ENCODE peak calls at places on chromosomes 3 and 15, in four cellular contexts. N, K, O and F are unnamed samples. For H3K79me1, the result is how much of the 10 kb centered on the place peaks cover.

GRCh38 chr15:78396976-78397375 is 41.0 kb upstream of the IREB2 start:
- DNase-seq in N (peak), O (peak), K (no peak), F (peak)

GRCh38 chr3:49022751-49023171 is 840 bp downstream of the NDUFAF3 start:
- DNase-seq in O (no peak), N (no peak), K (no peak), F (peak)

GRCh38 chr3:102078864-102079808 is 229.8 kb downstream of the NFKBIZ start:
- DNase-seq in K (no peak), O (no peak), N (no peak), F (peak)

GRCh38 chr3:78176869-78177268 is 1137.0 kb downstream of the ROBO2 start:
- DNase-seq in N (no peak), K (no peak), O (no peak), F (no peak)

GRCh38 chr3:158347966-158348365 is 223.0 kb upstream of the MLF1 start:
- DNase-seq in N (peak), O (no peak), K (no peak), F (no peak)

GRCh38 chr15:32663671-32664070 is 22.2 kb downstream of the SCG5 start:
- DNase-seq in K (no peak), N (no peak), O (no peak), F (no peak)

GRCh38 chr3:64972793-64973192 is 285.0 kb upstream of the ADAMTS9 start:
- DNase-seq in N (peak), O (no peak), K (no peak), F (no peak)

GRCh38 chr3:168094877-168095610 is 680 bp downstream of the GOLIM4 start:
- DNase-seq in N (peak), O (peak), K (no peak), F (peak)

GRCh38 chr3:127044996-127045395 is 62.1 kb downstream of the PLXNA1 start:
- DNase-seq in O (peak), K (no peak), N (peak), F (peak)

GRCh38 chr15:64773606-64774555 is 1.5 kb downstream of the RBPMS2 start:
- DNase-seq in K (no peak), N (no peak), O (no peak), F (peak)
- H3K56ac ChIP-seq in K (peak), N (no peak), O (no peak), F (peak)

GRCh38 chr3:134368751-134369105 is 5.5 kb downstream of the AMOTL2 start:
- DNase-seq in K (no peak), N (no peak), O (peak), F (no peak)

GRCh38 chr3:134369231-134369741 is 5.0 kb downstream of the AMOTL2 start:
- DNase-seq in K (no peak), O (peak), N (peak), F (peak)

GRCh38 chr3:134367412-134367811 is 6.8 kb downstream of the AMOTL2 start:
- DNase-seq in O (no peak), N (no peak), K (no peak), F (no peak)

GRCh38 chr3:134366928-134367352 is 7.3 kb downstream of the AMOTL2 start:
- DNase-seq in N (no peak), K (no peak), O (peak), F (no peak)

GRCh38 chr3:134367869-134368750 is 6.1 kb downstream of the AMOTL2 start:
- DNase-seq in N (no peak), O (peak), K (no peak), F (no peak)
- H3K79me1 ChIP-seq in N (under half), O (under half), K (under half), F (under half)

GRCh38 chr3:193941486-193941885 is 194.5 kb upstream of the HES1 start:
- DNase-seq in O (no peak), K (no peak), N (no peak), F (no peak)

GRCh38 chr3:193940526-193940925 is 195.4 kb upstream of the HES1 start:
- DNase-seq in O (no peak), N (no peak), K (no peak), F (no peak)

GRCh38 chr3:193944161-193944884 is 191.6 kb upstream of the HES1 start:
- DNase-seq in O (peak), N (no peak), K (no peak), F (peak)

GRCh38 chr3:193943200-193943599 is 192.7 kb upstream of the HES1 start:
- DNase-seq in K (no peak), N (no peak), O (peak), F (peak)

GRCh38 chr3:193942516-193943055 is 193.4 kb upstream of the HES1 start:
- DNase-seq in O (no peak), K (no peak), N (no peak), F (peak)
- H3K56ac ChIP-seq in O (no peak), K (no peak), N (no peak), F (no peak)

DNA sequence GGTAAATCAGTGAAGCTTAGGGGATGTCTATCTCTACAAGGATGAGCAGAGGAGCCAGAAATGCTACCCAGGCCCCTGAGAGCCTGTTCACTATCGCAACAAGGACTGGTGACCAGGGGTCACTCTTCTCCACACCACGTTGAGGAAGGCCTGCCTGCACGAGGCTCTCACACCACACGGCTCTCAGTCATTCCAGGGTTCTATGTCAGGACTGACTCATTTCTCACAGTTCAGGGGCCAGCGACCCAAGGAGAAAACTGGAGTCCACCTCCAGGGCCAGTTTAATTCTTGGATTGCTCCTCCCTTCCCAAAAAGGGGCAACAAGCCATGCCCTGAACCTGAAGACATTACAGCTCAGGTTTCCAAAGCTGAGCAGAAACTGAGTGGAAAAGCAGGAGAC is 33.9 kb downstream of the ANP32A start:
- DNase-seq in N (no peak), K (no peak), O (no peak), F (no peak)
- H3K79me1 ChIP-seq in N (under half), K (under half), O (under half), F (under half)

DNA sequence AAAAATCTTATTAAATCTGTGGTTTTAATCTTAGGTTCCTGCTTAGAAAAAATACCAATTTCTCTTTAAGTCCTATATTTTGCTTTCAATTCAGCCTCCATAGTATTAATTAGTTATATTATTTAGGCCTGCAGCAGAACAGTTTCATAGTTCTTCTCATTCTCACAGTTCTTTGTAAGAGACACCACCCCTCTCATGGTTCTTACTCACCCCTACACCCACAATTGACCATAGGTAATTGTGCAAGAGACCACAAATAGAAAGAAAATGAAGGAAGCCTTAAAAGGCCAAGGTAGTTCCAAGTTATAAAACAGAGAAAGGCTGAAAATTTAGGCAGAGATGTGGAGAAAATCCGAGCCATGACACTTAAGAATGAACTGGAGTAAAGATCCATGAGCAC is 415.3 kb downstream of the TIGIT start:
- DNase-seq in K (no peak), O (no peak), N (peak), F (no peak)
- H3K56ac ChIP-seq in K (no peak), O (no peak), N (no peak), F (no peak)

DNA sequence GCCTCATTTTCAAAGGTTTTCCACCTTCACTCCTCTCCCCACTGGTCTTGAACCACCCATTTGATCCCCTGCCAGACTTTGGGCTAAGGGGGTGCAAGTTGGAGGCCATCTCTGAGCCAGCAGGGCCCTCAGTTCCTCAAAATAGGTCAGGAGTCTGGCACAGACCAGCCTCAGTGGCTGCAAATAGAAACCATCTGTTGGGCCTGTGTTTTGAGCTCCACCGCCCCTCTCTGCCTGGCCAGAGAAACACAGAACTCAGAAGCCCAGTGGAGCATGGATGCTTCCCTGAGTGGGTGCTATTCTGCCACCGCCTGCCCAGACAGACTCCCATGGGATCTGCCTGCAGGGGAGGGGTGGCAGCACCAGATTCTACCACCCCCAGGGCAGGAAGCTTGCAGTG is 56.3 kb downstream of the CORO2B start:
- DNase-seq in O (no peak), N (no peak), K (no peak), F (no peak)
- H3K79me1 ChIP-seq in O (under half), N (under half), K (under half), F (under half)